ENCODE peak calls at places on chromosome 17, in six cellular contexts. B, H, L, O, J and W are unnamed samples.

GRCh38 chr17:46003907-46004748 is 5.1 kb downstream of the STH start:
- DNase-seq in B (peak; percentile 56), H (no peak), L (peak; percentile 5), O (no peak), J (no peak), W (no peak)

GRCh38 chr17:1150863-1151685 is 28.7 kb downstream of the ABR start:
- DNase-seq in B (no peak), H (no peak), L (no peak), O (no peak), J (no peak), W (no peak)

GRCh38 chr17:18254888-18255649 is 3.5 kb downstream of the FLII start:
- DNase-seq in B (no peak), H (no peak), L (no peak), O (no peak), J (no peak), W (no peak)

GRCh38 chr17:973053-973452 is 6.5 kb downstream of the NXN start:
- DNase-seq in B (no peak), H (peak; percentile 46), L (no peak), O (no peak), J (no peak), W (no peak)

GRCh38 chr17:10105513-10106001 is 92.8 kb downstream of the GAS7 start:
- DNase-seq in B (no peak), H (no peak), L (peak; percentile 90), O (no peak), J (peak; percentile 94), W (no peak)

GRCh38 chr17:353213-353837 is 718 bp upstream of the RPH3AL start:
- DNase-seq in B (no peak), H (no peak), L (no peak), O (no peak), J (no peak), W (no peak)

GRCh38 chr17:39916918-39917317 is 1.5 kb downstream of the GSDMB start:
- DNase-seq in B (no peak), H (no peak), L (peak; percentile 26), O (no peak), J (no peak), W (no peak)

GRCh38 chr17:48612854-48613691 is 2.0 kb downstream of the HOXB8 start:
- DNase-seq in B (no peak), H (no peak), L (peak; percentile 61), O (peak; percentile 59), J (no peak), W (peak; percentile 52)

GRCh38 chr17:29590979-29591736 is 1.7 kb upstream of the GIT1 start:
- DNase-seq in B (peak; percentile 54), H (peak; percentile 44), L (peak; percentile 45), O (no peak), J (no peak), W (peak; percentile 52)

GRCh38 chr17:73650147-73650546 is 5.9 kb upstream of the SDK2 start:
- DNase-seq in B (no peak), H (peak; percentile 52), L (no peak), O (no peak), J (peak; percentile 34), W (no peak)

GRCh38 chr17:73647331-73647730 is 3.1 kb upstream of the SDK2 start:
- DNase-seq in B (no peak), H (no peak), L (no peak), O (no peak), J (no peak), W (no peak)

GRCh38 chr17:73648974-73649373 is 4.7 kb upstream of the SDK2 start:
- DNase-seq in B (no peak), H (no peak), L (no peak), O (no peak), J (no peak), W (no peak)

GRCh38 chr17:73647767-73648542 is 3.7 kb upstream of the SDK2 start:
- DNase-seq in B (no peak), H (no peak), L (no peak), O (no peak), J (no peak), W (no peak)

GRCh38 chr17:73648543-73648820 is 4.2 kb upstream of the SDK2 start:
- DNase-seq in B (no peak), H (no peak), L (no peak), O (no peak), J (no peak), W (no peak)
- TF ChIP-seq CTCF in B (no peak), H (no peak), L (no peak), O (no peak), J (no peak), W (no peak)

GRCh38 chr17:69363488-69364210 is 36.7 kb upstream of the ABCA5 start:
- DNase-seq in B (no peak), H (no peak), L (no peak), O (no peak), J (no peak), W (no peak)

GRCh38 chr17:69358688-69359596 is 32.0 kb upstream of the ABCA5 start:
- DNase-seq in B (no peak), H (peak; percentile 55), L (no peak), O (no peak), J (no peak), W (no peak)

GRCh38 chr17:69356625-69357024 is 29.7 kb upstream of the ABCA5 start:
- DNase-seq in B (no peak), H (no peak), L (no peak), O (no peak), J (no peak), W (no peak)

GRCh38 chr17:69357701-69358100 is 30.8 kb upstream of the ABCA5 start:
- DNase-seq in B (no peak), H (no peak), L (no peak), O (no peak), J (no peak), W (no peak)

DNA sequence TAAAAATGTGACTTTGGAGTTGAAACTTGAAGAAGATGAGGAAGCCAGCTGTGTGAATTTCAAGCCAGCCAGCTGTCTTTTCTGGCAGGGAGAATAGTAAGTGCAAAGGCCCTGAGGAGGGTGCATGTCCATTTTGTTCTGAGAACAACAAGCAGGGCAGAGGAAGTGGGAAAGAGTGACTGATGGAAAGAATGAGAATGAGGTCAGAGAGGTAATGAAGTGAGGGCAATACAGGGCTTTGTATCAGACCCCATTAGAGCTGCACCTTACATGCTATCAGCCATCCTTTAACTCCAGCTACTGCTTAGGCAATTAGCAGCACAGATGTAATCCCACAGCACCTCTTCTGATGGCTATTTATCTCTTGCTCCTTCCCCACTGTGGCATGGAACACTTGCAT is 34.2 kb upstream of the ABCA5 start:
- DNase-seq in B (no peak), H (no peak), L (no peak), O (no peak), J (no peak), W (no peak)
- TF ChIP-seq CTCF in B (no peak), H (no peak), L (no peak), O (no peak), J (no peak), W (no peak)

DNA sequence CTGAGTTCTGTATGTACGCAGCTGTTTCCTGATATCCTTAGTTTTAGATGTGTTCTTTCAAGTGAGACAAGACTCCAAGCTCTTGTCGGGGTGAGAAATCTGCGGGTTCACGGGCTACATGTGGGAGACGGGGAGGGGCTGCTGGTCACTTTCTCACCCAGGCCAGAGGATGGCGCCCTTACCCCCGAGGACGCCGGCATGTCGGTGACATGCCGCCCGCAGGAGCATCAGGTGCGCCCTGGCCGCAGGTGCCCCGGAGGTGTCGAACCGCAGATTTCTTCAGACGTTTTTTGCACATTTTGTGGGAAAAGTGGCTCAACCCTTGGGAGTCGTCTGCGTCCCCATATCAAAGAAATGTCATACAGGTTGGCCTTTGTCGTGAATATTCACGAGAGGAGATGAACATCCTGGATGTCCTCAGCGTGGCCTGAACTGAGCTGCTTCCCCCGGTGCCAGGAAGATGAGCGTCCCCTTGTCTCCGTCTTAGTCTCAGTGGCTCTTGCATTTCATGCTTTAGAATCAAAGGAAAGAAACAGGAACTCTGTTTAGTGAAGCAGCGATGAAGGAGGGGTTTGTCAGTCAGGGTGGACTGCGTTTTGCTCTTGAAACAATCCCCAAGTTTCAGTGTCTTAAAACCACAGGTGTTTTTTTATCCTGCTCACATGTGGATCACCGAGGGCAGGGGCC is 75.3 kb upstream of the ZNF750 start:
- DNase-seq in B (no peak), H (peak; percentile 49), L (no peak), O (peak; percentile 44), J (no peak), W (no peak)
- TF ChIP-seq CTCF in B (no peak), H (no peak), L (peak; percentile 11), O (no peak), J (no peak), W (no peak)

DNA sequence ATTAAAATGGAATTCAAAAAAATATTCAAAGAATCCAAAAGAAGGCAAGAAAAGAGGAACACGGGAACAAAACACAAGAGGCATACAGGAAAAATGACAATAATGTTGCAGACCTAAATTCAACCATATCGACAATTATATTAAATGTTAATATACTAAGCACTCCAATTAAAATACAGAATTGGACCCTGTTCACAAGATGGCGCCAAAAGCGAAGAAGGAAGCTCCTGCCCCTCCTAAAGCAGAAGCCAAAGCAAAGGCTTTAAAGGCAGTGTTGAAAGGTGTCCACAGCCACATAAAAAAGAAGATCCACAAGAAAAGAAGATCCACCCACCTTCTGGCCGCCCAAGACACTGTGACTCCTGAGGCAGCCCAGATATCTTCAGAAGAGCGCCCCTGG is 6.3 kb upstream of the XAF1 start:
- DNase-seq in B (no peak), H (no peak), L (no peak), O (no peak), J (no peak), W (no peak)
- TF ChIP-seq CTCF in B (peak; percentile 26), H (no peak), L (peak; percentile 28), O (no peak), J (no peak), W (no peak)

DNA sequence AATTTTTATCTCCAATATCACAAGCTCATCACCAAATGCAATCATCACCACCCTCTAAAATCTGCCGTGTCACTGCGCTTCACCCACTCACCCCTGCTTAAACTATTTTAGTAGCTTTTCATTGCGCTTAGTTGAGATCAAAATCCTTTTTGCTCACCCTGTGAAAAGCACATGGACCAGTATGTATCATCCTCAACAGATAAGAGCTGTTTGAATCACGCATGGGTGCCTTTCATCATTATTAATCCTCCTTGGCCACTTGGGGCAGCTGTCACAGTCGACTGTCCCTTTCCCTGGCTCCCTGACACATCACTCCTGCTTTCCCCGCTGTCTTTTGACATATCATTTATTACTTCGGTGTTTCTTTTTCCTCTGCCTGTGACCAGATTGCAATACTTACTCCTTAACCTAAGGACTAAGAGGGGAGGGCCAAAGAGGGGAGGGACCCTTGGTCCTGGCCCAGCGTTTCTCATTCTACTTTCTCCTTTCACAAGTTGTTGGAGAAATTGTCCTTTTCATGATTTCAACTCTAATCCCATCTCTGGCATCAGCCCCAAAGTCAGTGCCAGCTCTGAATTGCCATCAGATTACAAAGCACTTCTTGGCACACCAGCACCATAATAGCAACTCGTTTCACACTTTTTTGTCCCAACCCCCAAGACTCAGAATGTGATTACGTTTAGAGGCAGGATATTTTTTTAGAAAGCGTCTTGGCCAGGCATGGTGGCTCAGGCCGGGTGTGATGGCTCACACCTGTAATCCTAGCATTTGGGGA is 8.6 kb upstream of the KDM6B start:
- DNase-seq in B (no peak), H (no peak), L (no peak), O (no peak), J (no peak), W (no peak)
- TF ChIP-seq CTCF in B (peak; percentile 27), H (no peak), L (no peak), O (no peak), J (no peak), W (no peak)